ENCODE peak calls at places on chromosomes 4 and X, in four cellular contexts. W is HepG2, V is K562, D is GM12878. J is an unnamed sample.

GRCh38 chr4:24971192-24971591 is 58.4 kb upstream of the CCDC149 start:
- DNase-seq in W (peak; percentile 31), V (no peak), D (no peak), J (no peak)

GRCh38 chr4:126775485-126776106 is 857.2 kb upstream of the INTU start:
- DNase-seq in W (no peak), V (peak; percentile 77), D (no peak), J (no peak)

GRCh38 chr4:101831816-101832215 is 41.3 kb downstream of the BANK1 start:
- DNase-seq in W (no peak), V (no peak), D (no peak), J (no peak)

GRCh38 chr4:8468746-8469535 is 28.4 kb downstream of the TRMT44 start:
- DNase-seq in W (peak; percentile 16), V (peak; percentile 75), D (peak; percentile 5), J (peak; percentile 85)

GRCh38 chr4:100805547-100805946 is 287.7 kb upstream of the EMCN start:
- DNase-seq in W (no peak), V (no peak), D (no peak), J (no peak)

GRCh38 chrX:153649178-153649914 is 2.3 kb downstream of the DUSP9 start:
- DNase-seq in W (peak; percentile 70), V (peak; percentile 68), D (no peak), J (peak; percentile 74)

GRCh38 chr4:133146574-133147198 is 2.4 kb upstream of the PCDH10 start:
- DNase-seq in W (peak; percentile 15), V (peak; percentile 46), D (no peak), J (peak; percentile 45)

GRCh38 chrX:2767631-2768455 is 16.0 kb downstream of the XG start:
- DNase-seq in W (peak; percentile 37), V (no peak), D (no peak), J (no peak)

GRCh38 chr4:176534566-176534965 is 214.8 kb downstream of the SPCS3 start:
- DNase-seq in W (no peak), V (no peak), D (no peak), J (no peak)

GRCh38 chrX:14056201-14056600 is 26.5 kb upstream of the GEMIN8 start:
- DNase-seq in W (no peak), V (no peak), D (no peak), J (no peak)

GRCh38 chr4:858136-858535 is 32.2 kb upstream of the CPLX1 start:
- DNase-seq in W (no peak), V (no peak), D (no peak), J (no peak)

GRCh38 chr4:183356931-183357675 is 34.9 kb upstream of the CLDN24 start:
- DNase-seq in W (no peak), V (no peak), D (no peak), J (no peak)

GRCh38 chr4:122783301-122784215 is 43.1 kb upstream of the FGF2 start:
- DNase-seq in W (peak; percentile 37), V (no peak), D (no peak), J (no peak)

GRCh38 chrX:77442728-77443127 is 4.5 kb upstream of the FGF16 start:
- DNase-seq in W (peak; percentile 1), V (no peak), D (no peak), J (no peak)

GRCh38 chr4:154686838-154687237 is 57.0 kb upstream of the LRAT start:
- DNase-seq in W (no peak), V (no peak), D (no peak), J (no peak)

GRCh38 chr4:140156529-140157171 is 2.7 kb upstream of the MAML3 start:
- DNase-seq in W (no peak), V (no peak), D (peak; percentile 24), J (no peak)

GRCh38 chr4:30867427-30867826 is 147.3 kb downstream of the PCDH7 start:
- DNase-seq in W (no peak), V (no peak), D (no peak), J (no peak)

GRCh38 chr4:13403833-13404232 is 80.3 kb downstream of the RAB28 start:
- DNase-seq in W (no peak), V (no peak), D (no peak), J (no peak)

GRCh38 chrX:110418220-110418856 is 59.7 kb downstream of the RTL9 start:
- DNase-seq in W (no peak), V (peak; percentile 65), D (no peak), J (peak; percentile 76)

GRCh38 chr4:91636083-91636482 is 667.7 kb upstream of the GRID2 start:
- DNase-seq in W (no peak), V (no peak), D (no peak), J (no peak)

GRCh38 chr4:39526810-39527295 is 386 bp downstream of the UGDH start:
- DNase-seq in W (no peak), V (no peak), D (no peak), J (no peak)

GRCh38 chr4:39524420-39524957 is 2.8 kb downstream of the UGDH start:
- DNase-seq in W (no peak), V (no peak), D (no peak), J (no peak)

GRCh38 chr4:39527296-39528055 is at the start of gene UGDH:
- DNase-seq in W (peak; percentile 98), V (peak; percentile 97), D (peak; percentile 82), J (peak; percentile 87)

GRCh38 chr4:39528056-39528465 is 822 bp upstream of the UGDH start:
- DNase-seq in W (no peak), V (no peak), D (no peak), J (no peak)

GRCh38 chr4:39526283-39526682 is 956 bp downstream of the UGDH start:
- DNase-seq in W (no peak), V (no peak), D (no peak), J (no peak)
- TF ChIP-seq FOXK2 in W (no peak), V (no peak), D (no peak), J (no peak)

GRCh38 chrX:129496625-129497024 is 26.7 kb downstream of the SMARCA1 start:
- DNase-seq in W (no peak), V (no peak), D (no peak), J (no peak)
- TF ChIP-seq FOXM1 in W (no peak), V (no peak), D (no peak), J (no peak)

GRCh38 chr4:107050525-107051135 is 14.5 kb upstream of the DKK2 start:
- DNase-seq in W (peak; percentile 13), V (peak; percentile 2), D (no peak), J (peak; percentile 22)
- TF ChIP-seq SP1 in W (no peak), V (no peak), D (no peak), J (no peak)

DNA sequence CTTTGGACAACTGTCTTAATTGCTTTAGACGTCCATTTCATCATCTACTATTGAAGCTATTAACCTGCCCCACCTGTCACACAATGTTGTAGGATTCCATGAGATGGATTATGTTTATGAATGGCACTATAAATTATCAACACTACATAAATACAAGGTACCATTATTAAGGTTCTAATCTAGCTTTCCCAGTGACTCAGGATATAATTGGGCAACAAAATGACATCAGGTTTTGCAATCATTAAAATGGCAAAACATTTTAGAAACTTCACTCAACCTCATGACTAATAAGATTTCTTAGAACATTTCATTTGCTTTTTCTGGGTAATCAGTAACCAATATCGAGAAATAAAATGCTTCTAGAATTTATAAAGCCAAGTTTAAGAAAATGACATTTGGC is 9.2 kb downstream of the HOPX start:
- DNase-seq in W (no peak), V (no peak), D (no peak), J (no peak)
- TF ChIP-seq FOXK2 in W (no peak), V (no peak), D (no peak), J (no peak)

J was measured in HEK293T.